ENCODE peak calls at places on chromosome 10, in six cellular contexts. P is Peyer's patch, Q is mesendoderm, O is stomach, J is HepG2, I is ascending aorta. F is an unnamed sample.

GRCh38 chr10:92901819-92902234 is 53.5 kb downstream of the EXOC6 start:
- DNase-seq in J (no peak), Q (no peak), P (peak), I (no peak), O (no peak), F (no peak)

GRCh38 chr10:73653701-73654100 is 2.1 kb downstream of the SYNPO2L start:
- DNase-seq in I (no peak), J (peak), O (no peak), P (no peak), Q (peak), F (peak)

GRCh38 chr10:96646774-96647173 is 60.0 kb upstream of the TM9SF3 start:
- DNase-seq in I (no peak), J (no peak), Q (no peak), O (no peak), P (no peak), F (no peak)

GRCh38 chr10:127550861-127551260 is 1.8 kb downstream of the NPS start:
- DNase-seq in O (no peak), P (no peak), I (no peak), Q (no peak), J (no peak), F (no peak)

GRCh38 chr10:87930929-87931835 is 67.8 kb downstream of the PTEN start:
- DNase-seq in Q (no peak), J (no peak), P (no peak), I (no peak), O (no peak), F (no peak)

GRCh38 chr10:127485153-127485857 is 63.8 kb upstream of the NPS start:
- DNase-seq in J (no peak), Q (peak), I (no peak), P (no peak), O (no peak), F (peak)

GRCh38 chr10:10527861-10528562 is 489.7 kb upstream of the CELF2 start:
- DNase-seq in P (no peak), Q (peak), I (no peak), J (no peak), O (no peak), F (no peak)

GRCh38 chr10:129274928-129275474 is 192.0 kb upstream of the MGMT start:
- DNase-seq in P (no peak), J (no peak), O (no peak), Q (peak), I (no peak), F (no peak)

GRCh38 chr10:31978158-31978483 is 49.5 kb upstream of the ARHGAP12 start:
- DNase-seq in P (no peak), Q (no peak), I (no peak), O (no peak), J (no peak), F (no peak)

GRCh38 chr10:11528286-11528685 is 83.2 kb downstream of the USP6NL start:
- DNase-seq in Q (no peak), O (no peak), J (no peak), I (no peak), P (no peak), F (no peak)

GRCh38 chr10:60823324-60823723 is 45.0 kb downstream of the CDK1 start:
- DNase-seq in I (no peak), Q (no peak), O (no peak), J (no peak), P (no peak), F (no peak)

GRCh38 chr10:31599626-31600504 is 280.8 kb downstream of the ZEB1 start:
- DNase-seq in Q (no peak), J (no peak), P (no peak), I (no peak), O (no peak), F (no peak)

GRCh38 chr10:26931223-26931622 is 70.5 kb upstream of the ABI1 start:
- DNase-seq in P (peak), I (no peak), Q (peak), J (peak), O (peak), F (no peak)

GRCh38 chr10:63919576-63920279 is 398.5 kb downstream of the REEP3 start:
- DNase-seq in J (no peak), Q (no peak), P (no peak), O (no peak), I (no peak), F (no peak)

GRCh38 chr10:122878799-122879338 is 512 bp downstream of the FAM24B start:
- DNase-seq in I (no peak), P (no peak), O (no peak), Q (no peak), J (peak), F (no peak)

GRCh38 chr10:71921319-71922027 is 42.7 kb upstream of the CHST3 start:
- DNase-seq in O (no peak), Q (peak), J (no peak), P (peak), I (no peak), F (no peak)

GRCh38 chr10:63752318-63752717 is 231.1 kb downstream of the REEP3 start:
- DNase-seq in J (no peak), P (no peak), Q (no peak), I (no peak), O (no peak), F (no peak)

GRCh38 chr10:73897693-73898092 is 13.2 kb upstream of the PLAU start:
- DNase-seq in I (no peak), J (no peak), O (no peak), P (no peak), Q (no peak), F (no peak)

GRCh38 chr10:60536529-60537114 is 146.9 kb upstream of the ANK3 start:
- DNase-seq in J (no peak), O (no peak), Q (no peak), I (no peak), P (no peak), F (peak)

GRCh38 chr10:75180592-75180991 is 30.0 kb upstream of the VDAC2 start:
- DNase-seq in P (no peak), Q (no peak), O (no peak), J (no peak), I (no peak), F (no peak)

GRCh38 chr10:49613882-49614241 is at the start of gene CHAT:
- DNase-seq in I (no peak), O (no peak), Q (no peak), J (no peak), P (no peak), F (no peak)

GRCh38 chr10:64959883-64960282 is 1438.7 kb downstream of the REEP3 start:
- DNase-seq in J (no peak), Q (no peak), I (no peak), O (no peak), P (no peak), F (no peak)

GRCh38 chr10:35633006-35633980 is 8.8 kb downstream of the FZD8 start:
- DNase-seq in J (no peak), Q (peak), O (no peak), I (no peak), P (no peak), F (no peak)

GRCh38 chr10:31929986-31930675 is 1.5 kb upstream of the ARHGAP12 start:
- DNase-seq in O (no peak), J (no peak), P (no peak), I (no peak), Q (peak), F (no peak)

GRCh38 chr10:15489431-15489830 is 118.3 kb upstream of the FAM171A1 start:
- DNase-seq in P (no peak), J (no peak), O (no peak), Q (no peak), I (no peak), F (no peak)

GRCh38 chr10:30873408-30873807 is 158.3 kb downstream of the ZNF438 start:
- DNase-seq in J (no peak), O (no peak), I (no peak), Q (no peak), P (no peak), F (no peak)

GRCh38 chr10:122276611-122277205 is 5.6 kb downstream of the BTBD16 start:
- DNase-seq in I (no peak), J (peak), O (peak), Q (peak), P (no peak), F (peak)

GRCh38 chr10:121078672-121079102 is 227.5 kb downstream of the WDR11 start:
- DNase-seq in J (no peak), O (no peak), P (peak), Q (peak), I (no peak), F (no peak)

GRCh38 chr10:128152741-128153583 is 26.7 kb upstream of the MKI67 start:
- DNase-seq in I (no peak), Q (peak), J (no peak), O (no peak), P (no peak), F (no peak)

GRCh38 chr10:119103687-119104652 is at the start of gene DENND10:
- DNase-seq in O (peak), J (no peak), P (peak), Q (peak), I (peak), F (peak)

GRCh38 chr10:22986771-22987542 is 59.1 kb downstream of the ARMC3 start:
- DNase-seq in P (no peak), Q (no peak), I (no peak), O (no peak), J (peak), F (no peak)

GRCh38 chr10:132096863-132097478 is 31.2 kb downstream of the JAKMIP3 start:
- DNase-seq in O (peak), P (no peak), J (no peak), Q (no peak), I (no peak), F (no peak)

GRCh38 chr10:87841215-87841614 is 22.1 kb downstream of the KLLN start:
- DNase-seq in I (no peak), O (no peak), P (peak), Q (no peak), J (peak), F (no peak)

GRCh38 chr10:84059526-84059925 is 79.8 kb upstream of the GHITM start:
- DNase-seq in O (no peak), I (no peak), J (no peak), P (no peak), Q (peak), F (no peak)

GRCh38 chr10:114635101-114635500 is 23.0 kb downstream of the ABLIM1 start:
- DNase-seq in O (no peak), J (no peak), P (no peak), Q (no peak), I (no peak), F (peak)

DNA sequence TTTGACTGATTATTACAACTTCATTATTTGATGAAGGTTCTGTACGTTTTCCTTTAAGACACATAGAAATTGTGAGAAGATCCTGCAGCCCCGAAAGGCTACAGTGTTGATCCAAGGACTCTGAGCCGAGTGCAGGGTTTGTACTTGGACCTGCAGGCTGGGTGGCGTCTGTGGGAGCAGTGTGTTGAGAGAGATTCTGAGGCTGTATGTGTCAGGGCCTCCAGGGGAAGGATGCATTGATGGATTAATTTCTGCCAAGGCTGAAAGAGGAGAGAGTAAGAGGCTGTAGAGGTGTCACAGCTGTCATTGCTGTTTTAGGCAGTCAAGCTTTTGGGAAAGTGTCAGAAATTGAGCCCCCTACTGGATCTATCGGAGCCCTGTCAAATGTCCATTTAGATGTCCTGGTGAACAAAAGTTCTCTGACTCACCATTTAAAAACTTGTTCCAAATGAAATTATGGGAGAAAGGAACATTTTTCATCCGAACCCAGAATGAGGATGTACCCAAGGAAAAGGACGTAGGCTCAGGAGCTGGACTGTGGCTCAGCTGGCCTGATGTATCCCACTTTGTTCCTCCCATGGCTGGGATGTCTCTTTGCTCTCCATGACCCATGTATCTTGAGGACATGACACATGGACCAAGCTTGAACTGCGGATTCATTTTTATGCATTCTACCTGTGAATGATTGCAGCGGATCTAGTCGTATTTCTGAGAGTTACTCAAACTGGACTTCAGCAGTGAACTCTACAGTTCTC is 102.2 kb downstream of the TCF7L2 start:
- DNase-seq in J (no peak), O (no peak), Q (peak), I (no peak), P (no peak), F (no peak)
- H3K27ac ChIP-seq in J (no peak), O (peak), Q (no peak), I (peak), P (no peak), F (no peak)

GRCh38 chr10:33180390-33180789 is 154.1 kb downstream of the NRP1 start:
- DNase-seq in I (no peak), O (no peak), J (peak), Q (no peak), P (no peak), F (no peak)
- H3K27ac ChIP-seq in I (no peak), O (no peak), J (no peak), Q (no peak), P (no peak), F (no peak)

GRCh38 chr10:125014984-125015944 is 73.3 kb downstream of the ZRANB1 start:
- DNase-seq in Q (no peak), I (no peak), P (no peak), J (no peak), O (no peak), F (no peak)
- H3K27ac ChIP-seq in Q (no peak), I (peak), P (peak), J (no peak), O (peak), F (no peak)

GRCh38 chr10:16923309-16923708 is 106.1 kb upstream of the RSU1 start:
- DNase-seq in I (no peak), P (no peak), Q (no peak), J (no peak), O (no peak), F (no peak)

GRCh38 chr10:16915308-16915707 is 98.1 kb upstream of the RSU1 start:
- DNase-seq in J (no peak), Q (peak), O (no peak), P (no peak), I (no peak), F (no peak)

GRCh38 chr10:16916496-16916895 is 99.3 kb upstream of the RSU1 start:
- DNase-seq in J (no peak), I (no peak), Q (no peak), P (no peak), O (no peak), F (no peak)

GRCh38 chr10:16923726-16924125 is 106.5 kb upstream of the RSU1 start:
- DNase-seq in J (no peak), O (no peak), P (no peak), I (no peak), Q (no peak), F (no peak)

DNA sequence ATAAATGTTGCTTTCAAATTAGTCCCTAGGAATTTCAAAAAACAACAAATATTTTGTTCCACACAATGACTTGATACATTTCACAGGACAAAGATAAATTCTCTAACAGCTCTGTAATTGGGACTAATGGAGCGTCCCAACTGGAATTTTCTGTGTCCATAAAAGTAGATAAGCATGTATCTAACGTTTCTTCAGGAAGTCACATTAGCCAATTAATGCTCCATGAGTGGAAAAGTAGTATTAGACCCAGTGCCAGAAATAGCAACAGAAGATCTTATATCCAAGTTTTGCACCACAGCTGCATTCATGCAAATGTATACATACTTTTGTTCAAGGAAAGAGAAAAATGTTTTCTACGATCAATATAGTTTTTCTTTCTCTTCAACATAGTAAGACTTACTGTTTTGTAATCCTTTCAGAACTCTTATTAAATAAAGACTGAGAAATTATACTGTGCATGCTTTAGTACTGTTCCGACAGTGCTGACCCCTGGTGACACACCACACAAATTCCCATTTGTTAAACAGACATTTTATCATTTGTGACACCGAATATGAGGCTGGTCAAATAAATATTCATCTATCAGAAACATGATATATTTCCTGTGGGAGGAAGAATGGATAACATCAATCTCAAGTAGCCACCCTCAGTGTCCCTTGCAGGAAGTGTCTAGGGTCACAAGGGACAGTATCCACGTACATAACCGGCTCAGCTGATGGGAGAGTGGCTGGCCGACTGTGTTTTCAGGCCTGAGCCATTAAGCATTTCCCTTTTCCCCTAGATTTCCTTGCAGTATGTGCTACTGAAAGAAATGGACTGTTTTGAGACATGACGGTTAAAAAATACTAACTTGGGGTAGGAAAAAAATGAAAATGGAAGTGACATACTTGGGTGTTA is 102.1 kb upstream of the RSU1 start:
- DNase-seq in P (no peak), I (no peak), Q (no peak), O (no peak), J (no peak), F (no peak)
- H3K27ac ChIP-seq in P (no peak), I (no peak), Q (no peak), O (no peak), J (no peak), F (no peak)